ENCODE peak calls at places on chromosome 17, in eight cellular contexts. V is posterior cingulate gyrus; B is activated naive CD4-positive, alpha-beta T cell; X is IMR-90; H is A172; R is upper lobe of right lung; J is dermis microvascular lymphatic vessel endothelial cell; D is activated CD4-positive, alpha-beta T cell treated with anti-CD3 and anti-CD28 coated beads, Interleukin-2, amount 10 ng/mL, durations not matched to agents 24 days and 14 days. Y is an unnamed sample.

GRCh38 chr17:78728495-78728894 is 53.6 kb downstream of the CYTH1 start:
- DNase-seq in B (no peak), R (no peak), D (no peak), V (no peak), X (no peak), J (no peak), H (no peak), Y (no peak)

GRCh38 chr17:43769859-43770258 is 8.9 kb downstream of the DUSP3 start:
- DNase-seq in B (no peak), D (no peak), H (no peak), J (no peak), R (no peak), V (no peak), X (no peak), Y (peak; percentile 75)

GRCh38 chr17:50835563-50836231 is at the start of gene WFIKKN2:
- DNase-seq in J (no peak), B (no peak), X (no peak), D (no peak), R (no peak), V (no peak), H (no peak), Y (no peak)

GRCh38 chr17:57068222-57068658 is 16.8 kb upstream of the AKAP1 start:
- DNase-seq in H (no peak), R (no peak), V (no peak), J (no peak), X (no peak), B (no peak), D (no peak), Y (no peak)

GRCh38 chr17:19313066-19313745 is 49.3 kb downstream of the B9D1 start:
- DNase-seq in R (no peak), B (no peak), H (no peak), J (no peak), V (peak; percentile 7), D (no peak), X (no peak), Y (peak; percentile 58)

GRCh38 chr17:79702071-79702470 is 28.7 kb upstream of the ENPP7 start:
- DNase-seq in J (no peak), H (no peak), V (no peak), R (no peak), B (no peak), X (no peak), D (no peak), Y (no peak)

GRCh38 chr17:21039839-21040575 is 2.8 kb downstream of the USP22 start:
- DNase-seq in R (no peak), V (no peak), D (peak; percentile 72), J (peak; percentile 34), H (peak; percentile 61), X (peak; percentile 56), B (no peak), Y (no peak)

GRCh38 chr17:40371261-40371929 is 6.9 kb upstream of the GJD3 start:
- DNase-seq in H (no peak), X (no peak), R (peak; percentile 37), V (no peak), J (no peak), D (peak; percentile 81), B (no peak), Y (peak; percentile 76)

GRCh38 chr17:65398036-65398787 is 163.2 kb downstream of the AXIN2 start:
- DNase-seq in H (peak; percentile 23), D (no peak), X (no peak), B (no peak), V (no peak), R (no peak), J (no peak), Y (peak; percentile 22)

GRCh38 chr17:1904273-1905052 is 74.7 kb downstream of the RPA1 start:
- DNase-seq in D (no peak), B (no peak), R (no peak), X (no peak), H (no peak), V (no peak), J (no peak), Y (peak; percentile 50)

GRCh38 chr17:6435968-6436367 is 1.0 kb upstream of the AIPL1 start:
- DNase-seq in R (peak; percentile 75), X (peak; percentile 61), J (peak; percentile 37), H (peak; percentile 76), B (no peak), V (peak; percentile 65), D (peak; percentile 89), Y (peak; percentile 97)

GRCh38 chr17:55769625-55770000 is 18.8 kb downstream of the PCTP start:
- DNase-seq in H (peak; percentile 27), J (no peak), R (no peak), V (no peak), D (no peak), B (no peak), X (peak; percentile 87), Y (peak; percentile 89)

GRCh38 chr17:79305831-79306687 is 231.4 kb downstream of the ENGASE start:
- DNase-seq in J (no peak), B (no peak), V (no peak), X (no peak), D (no peak), H (no peak), R (no peak), Y (no peak)

GRCh38 chr17:35256629-35257028 is 13.8 kb downstream of the SLFN5 start:
- DNase-seq in B (no peak), J (no peak), V (no peak), X (no peak), H (no peak), R (no peak), D (no peak), Y (no peak)

GRCh38 chr17:68782829-68783228 is 172.4 kb downstream of the ABCA8 start:
- DNase-seq in R (no peak), D (no peak), X (no peak), J (no peak), H (no peak), B (no peak), V (no peak), Y (no peak)

GRCh38 chr17:64115871-64116534 is 13.9 kb downstream of the ERN1 start:
- DNase-seq in V (no peak), R (no peak), X (peak; percentile 94), B (no peak), H (peak; percentile 38), D (no peak), J (no peak), Y (peak; percentile 89)

GRCh38 chr17:7323731-7324437 is 5.3 kb downstream of the NEURL4 start:
- DNase-seq in X (peak; percentile 17), R (peak; percentile 77), B (peak; percentile 25), V (peak; percentile 40), D (peak; percentile 94), J (no peak), H (no peak), Y (peak; percentile 98)

GRCh38 chr17:58783380-58783779 is 27.7 kb downstream of the PPM1E start:
- DNase-seq in X (no peak), R (no peak), V (no peak), B (no peak), D (no peak), H (no peak), J (peak; percentile 3), Y (no peak)

GRCh38 chr17:47604268-47604927 is 45.3 kb upstream of the KPNB1 start:
- DNase-seq in J (no peak), V (no peak), D (no peak), B (no peak), H (no peak), R (no peak), X (peak; percentile 85), Y (peak; percentile 46)

GRCh38 chr17:21352981-21353265 is 23.2 kb upstream of the KCNJ12 start:
- DNase-seq in R (peak; percentile 58), D (no peak), B (no peak), H (no peak), X (no peak), J (no peak), V (no peak), Y (no peak)

GRCh38 chr17:73131993-73132595 is 32.7 kb upstream of the SSTR2 start:
- DNase-seq in V (no peak), J (no peak), D (no peak), H (no peak), R (no peak), X (no peak), B (no peak), Y (no peak)

GRCh38 chr17:3558603-3559269 is 1.1 kb upstream of the TRPV3 start:
- DNase-seq in X (peak; percentile 92), D (peak; percentile 86), V (no peak), R (no peak), J (no peak), B (no peak), H (peak; percentile 92), Y (peak; percentile 86)

Y was measured in osteoblast.